ENCODE peak calls at places on chromosomes 13 and 19, in nine cellular contexts. Y, O, E, Z, S, N, B, D and X are unnamed samples.

GRCh38 chr19:17332360-17332676 is 2.3 kb downstream of the ANO8 start:
- DNase-seq in Y (no peak), O (no peak), E (no peak), Z (no peak), S (no peak), N (no peak), B (no peak), D (no peak), X (no peak)

GRCh38 chr19:39308531-39309304 is 11.9 kb downstream of the LRFN1 start:
- DNase-seq in Y (no peak), O (no peak), E (no peak), Z (no peak), S (peak; percentile 7), N (peak; percentile 11), B (no peak), D (no peak), X (no peak)

GRCh38 chr19:41575998-41576397 is at the start of gene CEACAM21:
- DNase-seq in Y (peak; percentile 23), O (no peak), E (peak; percentile 30), Z (no peak), S (no peak), N (no peak), B (no peak), D (no peak), X (no peak)

GRCh38 chr13:105177265-105177900 is 1358.1 kb downstream of the EFNB2 start:
- DNase-seq in Y (no peak), O (no peak), E (no peak), Z (no peak), S (no peak), N (no peak), B (no peak), D (no peak), X (peak; percentile 19)

GRCh38 chr13:74118328-74118727 is 15.9 kb downstream of the KLF12 start:
- DNase-seq in Y (no peak), O (no peak), E (no peak), Z (no peak), S (no peak), N (no peak), B (no peak), D (no peak), X (no peak)

GRCh38 chr13:108178105-108178504 is 37.2 kb downstream of the LIG4 start:
- DNase-seq in Y (no peak), O (no peak), E (no peak), Z (no peak), S (no peak), N (no peak), B (no peak), D (no peak), X (no peak)

GRCh38 chr19:45526143-45526542 is 18.9 kb downstream of the VASP start:
- DNase-seq in Y (peak; percentile 67), O (peak; percentile 66), E (peak; percentile 73), Z (peak; percentile 65), S (peak; percentile 72), N (peak; percentile 64), B (peak; percentile 55), D (peak; percentile 53), X (peak; percentile 65)

GRCh38 chr13:105327727-105328126 is 1207.7 kb downstream of the EFNB2 start:
- DNase-seq in Y (no peak), O (no peak), E (no peak), Z (peak; percentile 48), S (no peak), N (no peak), B (peak; percentile 47), D (no peak), X (peak; percentile 30)

GRCh38 chr19:14004619-14005380 is 1.3 kb downstream of the RFX1 start:
- DNase-seq in Y (peak; percentile 80), O (peak; percentile 38), E (peak; percentile 60), Z (no peak), S (no peak), N (no peak), B (no peak), D (peak; percentile 29), X (peak; percentile 15)

GRCh38 chr19:16447015-16447384 is 24.8 kb downstream of the EPS15L1 start:
- DNase-seq in Y (peak; percentile 66), O (peak; percentile 78), E (peak; percentile 70), Z (peak; percentile 82), S (peak; percentile 96), N (peak; percentile 62), B (peak; percentile 91), D (peak; percentile 94), X (peak; percentile 97)

GRCh38 chr13:43665388-43665787 is 121.4 kb downstream of the ENOX1 start:
- DNase-seq in Y (no peak), O (no peak), E (no peak), Z (no peak), S (no peak), N (no peak), B (no peak), D (no peak), X (no peak)

GRCh38 chr13:43662976-43663375 is 123.8 kb downstream of the ENOX1 start:
- DNase-seq in Y (no peak), O (peak; percentile 6), E (no peak), Z (no peak), S (no peak), N (no peak), B (no peak), D (no peak), X (no peak)

GRCh38 chr13:43661321-43661720 is 125.5 kb downstream of the ENOX1 start:
- DNase-seq in Y (no peak), O (no peak), E (no peak), Z (no peak), S (no peak), N (no peak), B (no peak), D (no peak), X (no peak)

GRCh38 chr13:43664700-43665191 is 122.0 kb downstream of the ENOX1 start:
- DNase-seq in Y (peak; percentile 20), O (peak; percentile 75), E (peak; percentile 9), Z (peak; percentile 75), S (peak; percentile 58), N (peak; percentile 41), B (peak; percentile 74), D (peak; percentile 70), X (peak; percentile 82)

DNA sequence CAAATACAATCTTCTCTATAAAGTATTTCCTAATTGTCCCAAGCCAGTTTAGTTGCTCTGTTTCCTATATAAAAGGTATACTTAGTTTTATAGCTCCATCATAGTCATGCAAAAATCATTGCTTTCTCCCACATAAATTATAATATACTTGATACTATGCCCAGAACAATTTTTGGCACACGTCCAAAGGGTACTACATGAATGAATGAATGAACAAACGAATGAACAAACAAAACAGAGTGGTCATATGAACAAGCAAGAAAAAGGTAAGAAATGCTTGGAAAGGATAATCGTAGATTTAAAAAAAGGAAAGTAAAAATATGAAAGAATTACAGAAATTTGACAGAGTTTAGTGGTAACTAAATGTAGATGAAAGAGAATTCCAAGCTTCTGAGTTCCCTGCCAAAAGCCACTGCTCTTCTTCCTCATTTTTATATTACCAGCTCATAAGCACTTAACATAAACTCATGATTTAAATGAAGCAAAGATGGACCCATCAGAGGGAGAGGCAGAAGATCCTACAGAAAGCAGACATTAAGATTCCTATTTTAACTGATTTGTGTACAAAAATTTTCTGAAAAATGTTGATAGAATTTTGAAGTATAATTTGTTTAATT is 123.2 kb downstream of the ENOX1 start:
- DNase-seq in Y (no peak), O (peak; percentile 59), E (no peak), Z (peak; percentile 29), S (peak; percentile 7), N (peak; percentile 4), B (peak; percentile 73), D (peak; percentile 42), X (peak; percentile 26)
- H3K4me3 ChIP-seq in Y (no peak overlapping the region), O (no peak overlapping the region), E (no peak overlapping the region), Z (no peak overlapping the region), S (no peak overlapping the region), N (no peak overlapping the region), B (no peak overlapping the region), D (no peak overlapping the region), X (no peak overlapping the region)

GRCh38 chr13:106382569-106382968 is 152.9 kb downstream of the EFNB2 start:
- DNase-seq in Y (no peak), O (no peak), E (no peak), Z (no peak), S (no peak), N (no peak), B (no peak), D (no peak), X (no peak)
- TF ChIP-seq CTCF in Y (no peak), O (no peak), E (no peak), Z (no peak), S (no peak), N (no peak), B (no peak), D (no peak), X (no peak)

DNA sequence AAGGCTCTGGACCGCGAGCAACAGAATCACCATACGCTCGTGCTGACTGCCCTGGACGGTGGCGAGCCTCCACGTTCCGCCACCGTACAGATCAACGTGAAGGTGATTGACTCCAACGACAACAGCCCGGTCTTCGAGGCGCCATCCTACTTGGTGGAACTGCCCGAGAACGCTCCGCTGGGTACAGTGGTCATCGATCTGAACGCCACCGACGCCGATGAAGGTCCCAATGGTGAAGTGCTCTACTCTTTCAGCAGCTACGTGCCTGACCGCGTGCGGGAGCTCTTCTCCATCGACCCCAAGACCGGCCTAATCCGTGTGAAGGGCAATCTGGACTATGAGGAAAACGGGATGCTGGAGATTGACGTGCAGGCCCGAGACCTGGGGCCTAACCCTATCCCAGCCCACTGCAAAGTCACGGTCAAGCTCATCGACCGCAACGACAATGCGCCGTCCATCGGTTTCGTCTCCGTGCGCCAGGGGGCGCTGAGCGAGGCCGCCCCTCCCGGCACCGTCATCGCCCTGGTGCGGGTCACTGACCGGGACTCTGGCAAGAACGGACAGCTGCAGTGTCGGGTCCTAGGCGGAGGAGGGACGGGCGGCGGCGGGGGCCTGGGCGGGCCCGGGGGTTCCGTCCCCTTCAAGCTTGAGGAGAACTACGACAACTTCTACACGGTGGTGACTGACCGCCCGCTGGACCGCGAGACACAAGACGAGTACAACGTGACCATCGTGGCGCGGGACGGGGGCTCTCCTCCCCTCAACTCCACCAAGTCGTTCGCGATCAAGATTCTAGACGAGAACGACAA is 1.8 kb downstream of the PCDH17 start:
- DNase-seq in Y (peak; percentile 71), O (no peak), E (peak; percentile 83), Z (no peak), S (no peak), N (no peak), B (no peak), D (no peak), X (no peak)
- H3K4me3 ChIP-seq in Y (peak overlapping the region; percentile 53), O (no peak overlapping the region), E (peak overlapping the region; percentile 49), Z (no peak overlapping the region), S (no peak overlapping the region), N (no peak overlapping the region), B (no peak overlapping the region), D (no peak overlapping the region), X (no peak overlapping the region)

GRCh38 chr13:89027694-89028306 is 1356.6 kb downstream of the SLITRK5 start:
- DNase-seq in Y (no peak), O (no peak), E (no peak), Z (no peak), S (no peak), N (no peak), B (no peak), D (no peak), X (no peak)
- TF ChIP-seq CTCF in Y (no peak), O (no peak), E (no peak), Z (no peak), S (no peak), N (no peak), B (no peak), D (no peak), X (no peak)

GRCh38 chr13:80841346-80841882 is 500.5 kb upstream of the SPRY2 start:
- DNase-seq in Y (no peak), O (no peak), E (no peak), Z (no peak), S (no peak), N (no peak), B (no peak), D (no peak), X (no peak)
- H3K4me3 ChIP-seq in Y (no peak overlapping the region), O (no peak overlapping the region), E (no peak overlapping the region), Z (no peak overlapping the region), S (no peak overlapping the region), N (no peak overlapping the region), B (no peak overlapping the region), D (no peak overlapping the region), X (no peak overlapping the region)